ENCODE peak calls at places on chromosomes 11 and 22, in ten cellular contexts. One of them, this sample, is unnamed.
A peak's percentile ranks its signal among the peaks of the same experiment; 100 is the strongest.

GRCh38 chr22:40685406-40685805 is 6.1 kb downstream of the MCHR1 start:
- DNase-seq in mammary epithelial cell: no peak
- DNase-seq in cardiac muscle cell: no peak
- DNase-seq in transverse colon: no peak
- DNase-seq in gastrocnemius medialis: no peak
- DNase-seq in uterus: no peak
- DNase-seq in esophagus squamous epithelium: no peak
- DNase-seq in psoas muscle: no peak
- DNase-seq in body of pancreas: no peak
- DNase-seq in tibial nerve: no peak
- DNase-seq in this sample: no peak

GRCh38 chr11:85685131-85685819 is 720 bp downstream of the CCDC89 start:
- DNase-seq in mammary epithelial cell: no peak
- DNase-seq in cardiac muscle cell: peak; percentile 26
- DNase-seq in transverse colon: no peak
- DNase-seq in gastrocnemius medialis: no peak
- DNase-seq in uterus: peak; percentile 28
- DNase-seq in esophagus squamous epithelium: no peak
- DNase-seq in psoas muscle: no peak
- DNase-seq in body of pancreas: no peak
- DNase-seq in tibial nerve: no peak
- DNase-seq in this sample: peak; percentile 54

GRCh38 chr11:57047610-57048009 is 58.9 kb downstream of the OR5AK2 start:
- DNase-seq in mammary epithelial cell: no peak
- DNase-seq in cardiac muscle cell: no peak
- DNase-seq in transverse colon: no peak
- DNase-seq in gastrocnemius medialis: no peak
- DNase-seq in uterus: no peak
- DNase-seq in esophagus squamous epithelium: no peak
- DNase-seq in psoas muscle: no peak
- DNase-seq in body of pancreas: no peak
- DNase-seq in tibial nerve: no peak
- DNase-seq in this sample: peak; percentile 13

GRCh38 chr11:46281374-46281831 is 3.9 kb downstream of the CREB3L1 start:
- DNase-seq in mammary epithelial cell: no peak
- DNase-seq in cardiac muscle cell: no peak
- DNase-seq in transverse colon: peak; percentile 80
- DNase-seq in gastrocnemius medialis: no peak
- DNase-seq in uterus: peak; percentile 52
- DNase-seq in esophagus squamous epithelium: no peak
- DNase-seq in psoas muscle: no peak
- DNase-seq in body of pancreas: no peak
- DNase-seq in tibial nerve: no peak
- DNase-seq in this sample: peak; percentile 81

GRCh38 chr11:68659158-68659921 is 25.0 kb upstream of the GAL start:
- DNase-seq in mammary epithelial cell: peak; percentile 76
- DNase-seq in cardiac muscle cell: no peak
- DNase-seq in transverse colon: peak; percentile 14
- DNase-seq in gastrocnemius medialis: peak; percentile 37
- DNase-seq in uterus: peak; percentile 69
- DNase-seq in esophagus squamous epithelium: no peak
- DNase-seq in psoas muscle: peak; percentile 74
- DNase-seq in body of pancreas: peak; percentile 51
- DNase-seq in tibial nerve: peak; percentile 75
- DNase-seq in this sample: no peak

GRCh38 chr11:123556633-123557032 is 97.8 kb downstream of the SCN3B start:
- DNase-seq in mammary epithelial cell: no peak
- DNase-seq in cardiac muscle cell: no peak
- DNase-seq in transverse colon: no peak
- DNase-seq in gastrocnemius medialis: no peak
- DNase-seq in uterus: no peak
- DNase-seq in esophagus squamous epithelium: no peak
- DNase-seq in psoas muscle: no peak
- DNase-seq in body of pancreas: no peak
- DNase-seq in tibial nerve: no peak
- DNase-seq in this sample: no peak

GRCh38 chr11:125443767-125444311 is 52.2 kb downstream of the FEZ1 start:
- DNase-seq in mammary epithelial cell: no peak
- DNase-seq in cardiac muscle cell: peak; percentile 63
- DNase-seq in transverse colon: no peak
- DNase-seq in gastrocnemius medialis: no peak
- DNase-seq in uterus: no peak
- DNase-seq in esophagus squamous epithelium: no peak
- DNase-seq in psoas muscle: no peak
- DNase-seq in body of pancreas: no peak
- DNase-seq in tibial nerve: no peak
- DNase-seq in this sample: no peak

GRCh38 chr11:14393889-14394288 is 34.9 kb upstream of the RRAS2 start:
- DNase-seq in mammary epithelial cell: no peak
- DNase-seq in cardiac muscle cell: no peak
- DNase-seq in transverse colon: no peak
- DNase-seq in gastrocnemius medialis: no peak
- DNase-seq in uterus: no peak
- DNase-seq in esophagus squamous epithelium: no peak
- DNase-seq in psoas muscle: no peak
- DNase-seq in body of pancreas: no peak
- DNase-seq in tibial nerve: no peak
- DNase-seq in this sample: no peak

GRCh38 chr22:30176431-30176830 is 70.1 kb downstream of the LIF start:
- DNase-seq in mammary epithelial cell: peak; percentile 72
- DNase-seq in cardiac muscle cell: no peak
- DNase-seq in transverse colon: no peak
- DNase-seq in gastrocnemius medialis: no peak
- DNase-seq in uterus: no peak
- DNase-seq in esophagus squamous epithelium: no peak
- DNase-seq in psoas muscle: no peak
- DNase-seq in body of pancreas: no peak
- DNase-seq in tibial nerve: no peak
- DNase-seq in this sample: no peak

GRCh38 chr22:30889996-30890480 is 78.5 kb downstream of the MORC2 start:
- DNase-seq in mammary epithelial cell: no peak
- DNase-seq in cardiac muscle cell: no peak
- DNase-seq in transverse colon: no peak
- DNase-seq in gastrocnemius medialis: no peak
- DNase-seq in uterus: peak; percentile 1
- DNase-seq in esophagus squamous epithelium: no peak
- DNase-seq in psoas muscle: no peak
- DNase-seq in body of pancreas: no peak
- DNase-seq in tibial nerve: no peak
- DNase-seq in this sample: peak; percentile 7

GRCh38 chr11:64347171-64347867 is 7.3 kb downstream of the CCDC88B start:
- DNase-seq in mammary epithelial cell: peak; percentile 66
- DNase-seq in cardiac muscle cell: no peak
- DNase-seq in transverse colon: no peak
- DNase-seq in gastrocnemius medialis: no peak
- DNase-seq in uterus: no peak
- DNase-seq in esophagus squamous epithelium: no peak
- DNase-seq in psoas muscle: no peak
- DNase-seq in body of pancreas: no peak
- DNase-seq in tibial nerve: no peak
- DNase-seq in this sample: no peak

GRCh38 chr11:128318856-128319474 is 268.4 kb downstream of the ETS1 start:
- DNase-seq in mammary epithelial cell: no peak
- DNase-seq in cardiac muscle cell: no peak
- DNase-seq in transverse colon: no peak
- DNase-seq in gastrocnemius medialis: no peak
- DNase-seq in uterus: no peak
- DNase-seq in esophagus squamous epithelium: no peak
- DNase-seq in psoas muscle: no peak
- DNase-seq in body of pancreas: no peak
- DNase-seq in tibial nerve: no peak
- DNase-seq in this sample: no peak

GRCh38 chr11:43992834-43993637 is 50.6 kb downstream of the C11orf96 start:
- DNase-seq in mammary epithelial cell: no peak
- DNase-seq in cardiac muscle cell: no peak
- DNase-seq in transverse colon: no peak
- DNase-seq in gastrocnemius medialis: peak; percentile 40
- DNase-seq in uterus: peak; percentile 45
- DNase-seq in esophagus squamous epithelium: no peak
- DNase-seq in psoas muscle: no peak
- DNase-seq in body of pancreas: no peak
- DNase-seq in tibial nerve: no peak
- DNase-seq in this sample: no peak

GRCh38 chr11:19460718-19461405 is 220.1 kb upstream of the E2F8 start:
- DNase-seq in mammary epithelial cell: peak; percentile 5
- DNase-seq in cardiac muscle cell: no peak
- DNase-seq in transverse colon: peak; percentile 34
- DNase-seq in gastrocnemius medialis: no peak
- DNase-seq in uterus: no peak
- DNase-seq in esophagus squamous epithelium: no peak
- DNase-seq in psoas muscle: no peak
- DNase-seq in body of pancreas: no peak
- DNase-seq in tibial nerve: no peak
- DNase-seq in this sample: peak; percentile 64

DNA sequence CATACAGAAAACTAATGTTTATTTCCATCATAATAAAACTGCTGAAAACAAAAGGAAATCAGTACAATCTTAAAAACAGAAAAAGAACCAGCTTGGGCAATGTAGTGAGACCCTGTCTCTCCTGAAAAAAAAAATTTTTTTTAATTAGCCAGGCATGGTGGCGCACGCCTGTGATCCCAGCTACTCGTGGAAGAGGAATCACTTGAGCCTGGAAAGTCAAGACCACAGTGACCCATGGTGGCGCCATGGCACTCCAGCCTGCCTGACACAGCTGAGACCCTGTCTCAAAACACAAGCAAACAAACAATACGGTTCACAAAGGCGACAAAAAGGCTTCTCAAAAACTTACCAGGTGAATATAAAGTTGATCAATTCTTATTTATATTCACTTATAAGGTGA is 289.7 kb downstream of the BRD1 start:
- DNase-seq in mammary epithelial cell: no peak
- DNase-seq in cardiac muscle cell: no peak
- DNase-seq in transverse colon: no peak
- DNase-seq in gastrocnemius medialis: no peak
- DNase-seq in uterus: no peak
- DNase-seq in esophagus squamous epithelium: no peak
- DNase-seq in psoas muscle: no peak
- DNase-seq in body of pancreas: no peak
- DNase-seq in tibial nerve: no peak
- DNase-seq in this sample: no peak
- H3K4me3 ChIP-seq in mammary epithelial cell: no peak overlapping the region
- H3K4me3 ChIP-seq in cardiac muscle cell: no peak overlapping the region
- H3K4me3 ChIP-seq in transverse colon: no peak overlapping the region
- H3K4me3 ChIP-seq in gastrocnemius medialis: no peak overlapping the region
- H3K4me3 ChIP-seq in uterus: no peak overlapping the region
- H3K4me3 ChIP-seq in esophagus squamous epithelium: no peak overlapping the region
- H3K4me3 ChIP-seq in psoas muscle: no peak overlapping the region
- H3K4me3 ChIP-seq in body of pancreas: no peak overlapping the region
- H3K4me3 ChIP-seq in tibial nerve: no peak overlapping the region
- H3K4me3 ChIP-seq in this sample: no peak overlapping the region

DNA sequence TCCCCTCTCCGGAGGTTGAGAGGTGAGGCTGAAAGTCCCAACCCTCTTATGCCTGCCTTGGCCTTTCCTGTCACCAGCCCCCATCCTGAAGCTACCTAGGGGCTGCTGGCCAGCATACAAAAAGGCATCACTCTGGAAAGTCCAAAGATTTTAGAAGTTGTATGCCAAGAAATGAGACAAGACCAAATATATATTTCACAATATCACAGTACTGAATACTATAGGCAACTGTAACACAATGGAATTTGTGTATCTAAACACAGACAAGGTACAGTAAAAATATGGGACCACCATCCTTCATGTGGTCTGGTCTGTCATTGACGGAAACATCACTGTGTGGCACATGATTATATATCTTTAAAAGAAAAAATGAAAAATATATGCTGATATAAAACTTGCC is 4.2 kb downstream of the KLHL22 start:
- DNase-seq in mammary epithelial cell: no peak
- DNase-seq in cardiac muscle cell: no peak
- DNase-seq in transverse colon: no peak
- DNase-seq in gastrocnemius medialis: no peak
- DNase-seq in uterus: no peak
- DNase-seq in esophagus squamous epithelium: no peak
- DNase-seq in psoas muscle: no peak
- DNase-seq in body of pancreas: no peak
- DNase-seq in tibial nerve: no peak
- DNase-seq in this sample: no peak
- H3K4me1 ChIP-seq in mammary epithelial cell: peaks cover 9% of the 10 kb centered on the region
- H3K4me1 ChIP-seq in cardiac muscle cell: no peaks in the 10 kb centered on the region
- H3K4me1 ChIP-seq in transverse colon: peaks cover 8% of the 10 kb centered on the region
- H3K4me1 ChIP-seq in gastrocnemius medialis: peaks cover 10% of the 10 kb centered on the region
- H3K4me1 ChIP-seq in uterus: peaks cover 11% of the 10 kb centered on the region
- H3K4me1 ChIP-seq in esophagus squamous epithelium: peaks cover 15% of the 10 kb centered on the region
- H3K4me1 ChIP-seq in psoas muscle: peaks cover 14% of the 10 kb centered on the region
- H3K4me1 ChIP-seq in body of pancreas: peaks cover 49% of the 10 kb centered on the region
- H3K4me1 ChIP-seq in tibial nerve: peaks cover 14% of the 10 kb centered on the region
- H3K4me1 ChIP-seq in this sample: peaks cover 9% of the 10 kb centered on the region

GRCh38 chr11:132256621-132257227 is 886.3 kb downstream of the NTM start:
- DNase-seq in mammary epithelial cell: no peak
- DNase-seq in cardiac muscle cell: no peak
- DNase-seq in transverse colon: no peak
- DNase-seq in gastrocnemius medialis: no peak
- DNase-seq in uterus: no peak
- DNase-seq in esophagus squamous epithelium: no peak
- DNase-seq in psoas muscle: no peak
- DNase-seq in body of pancreas: no peak
- DNase-seq in tibial nerve: no peak
- DNase-seq in this sample: no peak
- H3K4me3 ChIP-seq in mammary epithelial cell: no peak overlapping the region
- H3K4me3 ChIP-seq in cardiac muscle cell: no peak overlapping the region
- H3K4me3 ChIP-seq in transverse colon: no peak overlapping the region
- H3K4me3 ChIP-seq in gastrocnemius medialis: no peak overlapping the region
- H3K4me3 ChIP-seq in uterus: no peak overlapping the region
- H3K4me3 ChIP-seq in esophagus squamous epithelium: no peak overlapping the region
- H3K4me3 ChIP-seq in psoas muscle: no peak overlapping the region
- H3K4me3 ChIP-seq in body of pancreas: no peak overlapping the region
- H3K4me3 ChIP-seq in tibial nerve: no peak overlapping the region
- H3K4me3 ChIP-seq in this sample: no peak overlapping the region

DNA sequence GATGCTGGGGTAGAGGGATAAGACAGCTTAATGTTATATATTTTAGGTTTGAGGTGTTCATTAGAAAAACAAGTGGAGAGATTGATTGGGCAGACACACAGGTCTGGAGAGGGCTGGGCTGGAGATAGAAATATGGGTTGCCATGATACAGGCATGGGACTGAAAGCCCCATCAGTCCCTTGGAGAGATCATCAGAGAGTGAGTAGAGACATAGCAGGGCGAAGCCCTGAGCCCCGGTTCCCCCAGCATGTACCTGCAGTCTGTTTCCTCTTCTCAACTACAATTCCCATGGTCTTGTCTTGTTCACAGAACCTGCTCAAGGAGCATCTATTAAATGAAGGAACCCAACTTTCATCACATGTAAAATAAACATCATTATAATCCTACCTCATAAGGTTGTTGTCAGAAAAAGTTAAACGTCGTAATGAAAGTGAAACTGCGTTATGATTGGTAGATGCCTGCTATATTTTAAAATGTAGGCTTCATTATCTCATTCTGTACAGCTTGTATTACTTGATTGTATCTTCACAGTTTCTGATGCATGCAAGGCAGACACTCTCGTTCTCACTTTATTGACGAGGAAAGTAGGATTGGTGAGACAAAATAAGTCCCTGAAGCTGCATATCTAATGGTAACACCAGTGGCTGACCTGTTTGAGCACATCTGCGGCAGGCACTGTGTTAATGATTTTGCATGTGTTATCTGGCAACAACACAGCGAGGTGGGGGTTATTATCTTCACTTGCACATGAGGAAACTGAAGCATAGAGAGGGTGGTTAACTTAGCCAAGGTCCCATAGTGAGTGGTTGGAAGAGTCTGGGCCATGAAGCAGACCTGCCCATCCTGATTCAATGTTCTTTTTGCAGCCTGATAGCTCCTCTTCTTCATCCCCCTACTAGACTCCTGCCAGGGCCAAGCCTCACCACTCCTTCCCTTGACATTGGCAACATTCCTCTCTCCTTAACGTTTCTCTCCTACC is 63.5 kb downstream of the ENDOD1 start:
- DNase-seq in mammary epithelial cell: no peak
- DNase-seq in cardiac muscle cell: no peak
- DNase-seq in transverse colon: no peak
- DNase-seq in gastrocnemius medialis: no peak
- DNase-seq in uterus: no peak
- DNase-seq in esophagus squamous epithelium: no peak
- DNase-seq in psoas muscle: no peak
- DNase-seq in body of pancreas: no peak
- DNase-seq in tibial nerve: no peak
- DNase-seq in this sample: no peak
- H3K4me1 ChIP-seq in mammary epithelial cell: peaks cover 47% of the 10 kb centered on the region
- H3K4me1 ChIP-seq in cardiac muscle cell: no peaks in the 10 kb centered on the region
- H3K4me1 ChIP-seq in transverse colon: peaks cover 14% of the 10 kb centered on the region
- H3K4me1 ChIP-seq in gastrocnemius medialis: peaks cover 37% of the 10 kb centered on the region
- H3K4me1 ChIP-seq in uterus: peaks cover 4% of the 10 kb centered on the region
- H3K4me1 ChIP-seq in esophagus squamous epithelium: peaks cover 17% of the 10 kb centered on the region
- H3K4me1 ChIP-seq in psoas muscle: peaks cover 35% of the 10 kb centered on the region
- H3K4me1 ChIP-seq in body of pancreas: peaks cover 21% of the 10 kb centered on the region
- H3K4me1 ChIP-seq in tibial nerve: peaks cover 42% of the 10 kb centered on the region
- H3K4me1 ChIP-seq in this sample: peaks cover 6% of the 10 kb centered on the region